ENCODE peak calls at places on chromosomes 16 and 17, in five cellular contexts. W is HEK293T, S is GM12878, H is HepG2, K is NT2/D1. U is an unnamed sample.

GRCh38 chr16:50680907-50681885 is at the start of gene SNX20:
- DNase-seq in S (peak), K (no peak), W (no peak), H (no peak), U (no peak)

GRCh38 chr16:12262454-12263180 is 286.1 kb downstream of the SNX29 start:
- DNase-seq in K (no peak), H (peak), S (no peak), W (no peak), U (no peak)

GRCh38 chr16:75801307-75801706 is 75.0 kb upstream of the CPHXL start:
- DNase-seq in W (no peak), S (no peak), K (no peak), H (no peak), U (no peak)

GRCh38 chr17:6796887-6797490 is 21.0 kb downstream of the FBXO39 start:
- DNase-seq in K (no peak), H (no peak), W (no peak), S (no peak), U (no peak)

GRCh38 chr17:31499771-31500554 is 108.5 kb downstream of the RAB11FIP4 start:
- DNase-seq in H (peak), W (no peak), K (no peak), S (no peak), U (peak)

GRCh38 chr16:78464833-78465232 is 365.4 kb downstream of the WWOX start:
- DNase-seq in W (no peak), H (no peak), S (no peak), K (no peak), U (no peak)

GRCh38 chr16:23917621-23918020 is 81.8 kb downstream of the PRKCB start:
- DNase-seq in K (no peak), H (no peak), W (no peak), S (peak), U (no peak)

GRCh38 chr17:81059026-81059425 is 24.1 kb downstream of the BAIAP2 start:
- DNase-seq in K (no peak), H (no peak), S (no peak), W (no peak), U (no peak)

GRCh38 chr17:55037828-55038227 is 69.3 kb downstream of the STXBP4 start:
- DNase-seq in H (no peak), W (no peak), S (peak), K (no peak), U (no peak)

GRCh38 chr16:65500007-65500406 is 378.1 kb upstream of the CDH11 start:
- DNase-seq in W (no peak), K (no peak), S (no peak), H (no peak), U (no peak)

GRCh38 chr17:4931974-4932373 is at the start of gene GP1BA:
- DNase-seq in S (no peak), W (no peak), K (no peak), H (no peak), U (no peak)

GRCh38 chr16:15466131-15466530 is 31.7 kb downstream of the BMERB1 start:
- DNase-seq in H (no peak), S (no peak), W (no peak), K (no peak), U (no peak)

GRCh38 chr16:23436992-23437391 is 16.0 kb downstream of the COG7 start:
- DNase-seq in K (no peak), H (no peak), W (no peak), S (no peak), U (no peak)

GRCh38 chr16:23504076-23504452 is 6.2 kb downstream of the GGA2 start:
- DNase-seq in S (no peak), W (no peak), K (no peak), H (no peak), U (no peak)

GRCh38 chr17:30221346-30221745 is 14.2 kb downstream of the SLC6A4 start:
- DNase-seq in K (no peak), S (no peak), H (no peak), W (no peak), U (no peak)

GRCh38 chr16:71767060-71767900 is 41.4 kb downstream of the AP1G1 start:
- DNase-seq in H (no peak), K (no peak), S (no peak), W (no peak), U (no peak)
- TF ChIP-seq SUZ12 in H (no peak), K (no peak), S (no peak), W (no peak), U (no peak)

GRCh38 chr16:67176662-67177061 is 6.3 kb downstream of the NOL3 start:
- DNase-seq in W (no peak), H (no peak), S (no peak), K (no peak), U (no peak)

GRCh38 chr16:67170948-67171649 is 761 bp downstream of the NOL3 start:
- DNase-seq in W (no peak), H (peak), K (no peak), S (no peak), U (no peak)

GRCh38 chr16:67174706-67175231 is 4.4 kb downstream of the NOL3 start:
- DNase-seq in H (no peak), K (no peak), S (no peak), W (no peak), U (no peak)

GRCh38 chr16:67173323-67173722 is 3.0 kb downstream of the NOL3 start:
- DNase-seq in K (no peak), S (no peak), H (no peak), W (no peak), U (peak)

GRCh38 chr16:67173808-67174705 is 3.7 kb downstream of the NOL3 start:
- DNase-seq in K (no peak), H (peak), S (no peak), W (no peak), U (no peak)
- TF ChIP-seq SUZ12 in K (no peak), H (no peak), S (no peak), W (no peak), U (peak)

DNA sequence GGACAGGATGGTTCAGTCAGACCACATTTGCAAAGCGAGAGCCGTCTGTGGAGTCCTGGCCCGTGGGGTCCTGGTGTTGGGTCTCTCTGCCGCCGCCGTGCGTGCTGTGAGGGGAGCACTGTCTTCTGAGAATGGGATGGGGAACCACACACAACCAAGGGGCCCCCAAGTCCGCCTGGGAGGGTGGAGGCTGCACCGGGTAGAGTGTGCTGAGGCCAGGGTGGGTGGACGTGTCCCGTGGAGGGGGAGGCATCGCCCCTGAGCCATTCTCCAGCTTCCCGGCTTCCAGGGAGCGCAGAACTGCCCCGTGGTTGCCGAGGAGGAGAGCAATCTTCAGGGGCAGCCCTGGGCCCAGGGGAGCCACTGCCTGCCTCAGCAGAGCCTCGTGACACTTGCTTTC is 168.6 kb downstream of the BANP start:
- DNase-seq in W (no peak), H (no peak), S (no peak), K (no peak), U (no peak)
- TF ChIP-seq SUZ12 in W (no peak), H (no peak), S (no peak), K (no peak), U (no peak)

GRCh38 chr17:28130455-28130854 is 88.0 kb downstream of the NLK start:
- DNase-seq in K (no peak), W (no peak), H (no peak), S (no peak), U (no peak)

GRCh38 chr17:28131592-28131991 is 89.1 kb downstream of the NLK start:
- DNase-seq in S (no peak), K (no peak), W (no peak), H (no peak), U (no peak)

DNA sequence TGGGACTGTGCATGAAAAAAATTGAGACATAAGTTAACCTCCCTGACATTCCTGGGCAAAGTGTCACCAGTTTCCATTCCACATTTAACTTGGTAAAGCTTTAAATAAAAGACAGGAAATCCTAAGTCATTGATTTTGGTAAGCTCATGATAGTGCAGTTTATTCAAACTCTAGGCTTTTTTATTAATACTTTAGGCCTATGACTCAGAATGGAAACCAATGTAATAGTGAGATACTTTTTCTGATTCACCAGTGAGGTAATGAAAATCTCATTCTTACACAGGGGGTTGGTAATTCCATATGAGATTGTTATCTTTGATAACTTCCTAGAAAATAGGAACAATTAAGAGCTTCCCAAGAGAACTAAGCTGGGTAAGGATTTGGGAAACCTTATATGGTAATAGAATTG is 91.1 kb downstream of the NLK start:
- DNase-seq in W (no peak), H (no peak), K (no peak), S (no peak), U (no peak)
- TF ChIP-seq SUZ12 in W (no peak), H (no peak), K (no peak), S (no peak), U (no peak)

DNA sequence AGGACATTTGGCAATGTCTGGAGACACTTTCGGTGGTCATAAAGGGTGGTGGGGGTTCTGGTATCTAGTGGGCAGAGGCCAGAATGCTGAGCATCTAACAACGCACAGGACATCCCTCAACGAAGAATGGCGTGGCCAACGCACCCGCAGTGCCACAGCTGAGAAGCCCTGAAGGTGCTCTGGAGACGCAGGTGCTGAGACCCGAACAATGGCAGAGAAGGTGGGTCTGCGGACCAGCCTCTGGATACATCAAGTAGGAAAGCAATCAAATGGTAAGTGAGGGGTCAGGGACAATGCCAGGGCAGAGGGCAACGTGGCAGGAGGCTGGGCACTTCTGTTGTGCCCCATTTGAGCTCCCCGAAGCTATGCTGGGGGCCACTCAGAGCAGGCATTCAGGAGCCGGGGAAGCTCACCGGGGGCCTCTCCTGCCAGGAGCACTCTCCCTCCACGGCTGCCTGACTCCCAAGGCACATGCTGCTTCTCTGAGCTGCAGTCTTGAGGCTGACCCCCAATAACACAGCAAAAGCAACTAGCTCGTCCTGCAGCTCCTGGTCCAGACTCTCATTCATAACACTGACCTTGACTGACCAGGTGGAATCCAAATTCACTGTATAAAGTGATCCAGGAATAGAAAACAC is 26.0 kb downstream of the SPHK1 start:
- DNase-seq in K (no peak), H (no peak), S (no peak), W (no peak), U (no peak)
- TF ChIP-seq SUZ12 in K (no peak), H (no peak), S (no peak), W (no peak), U (no peak)

GRCh38 chr16:84247844-84248243 is 8.0 kb upstream of the KCNG4 start:
- DNase-seq in H (no peak), W (no peak), S (no peak), K (no peak), U (no peak)
- TF ChIP-seq SUZ12 in H (no peak), W (no peak), S (no peak), K (no peak), U (no peak)

GRCh38 chr16:49484936-49485335 is 111.3 kb downstream of the C16orf78 start:
- DNase-seq in W (no peak), K (no peak), S (no peak), H (no peak), U (no peak)

GRCh38 chr16:49485663-49486062 is 112.1 kb downstream of the C16orf78 start:
- DNase-seq in K (no peak), W (no peak), S (no peak), H (no peak), U (no peak)

GRCh38 chr16:49484454-49484853 is 110.8 kb downstream of the C16orf78 start:
- DNase-seq in S (no peak), W (peak), K (no peak), H (no peak), U (no peak)

GRCh38 chr16:49487746-49488145 is 114.1 kb downstream of the C16orf78 start:
- DNase-seq in K (no peak), S (no peak), H (no peak), W (no peak), U (no peak)

GRCh38 chr16:49486350-49486749 is 112.7 kb downstream of the C16orf78 start:
- DNase-seq in H (no peak), S (no peak), K (no peak), W (no peak), U (no peak)
- TF ChIP-seq SUZ12 in H (no peak), S (no peak), K (no peak), W (no peak), U (no peak)

GRCh38 chr16:88014201-88014781 is 63.1 kb downstream of the BANP start:
- DNase-seq in K (no peak), W (no peak), H (peak), S (no peak), U (no peak)
- TF ChIP-seq SUZ12 in K (no peak), W (no peak), H (no peak), S (no peak), U (no peak)